ENCODE peak calls at places on chromosomes 4 and X, in five cellular contexts. W, M, H, S and I are unnamed samples.
A peak's percentile ranks its signal among the peaks of the same experiment; 100 is the strongest.

GRCh38 chrX:39012561-39013209 is 211.4 kb downstream of the MID1IP1 start:
- DNase-seq in W (no peak), M (no peak), H (no peak), S (no peak), I (no peak)

GRCh38 chrX:119640621-119641020 is 34.4 kb upstream of the NKRF start:
- DNase-seq in W (no peak), M (no peak), H (no peak), S (no peak), I (peak; percentile 23)

GRCh38 chr4:156805696-156806095 is 165.9 kb downstream of the PDGFC start:
- DNase-seq in W (no peak), M (no peak), H (no peak), S (no peak), I (no peak)

GRCh38 chr4:82352118-82352824 is 21.5 kb downstream of the HNRNPD start:
- DNase-seq in W (no peak), M (no peak), H (no peak), S (no peak), I (no peak)

GRCh38 chrX:49192722-49193328 is 6.7 kb upstream of the PRICKLE3 start:
- DNase-seq in W (peak; percentile 36), M (peak; percentile 45), H (no peak), S (peak; percentile 55), I (peak; percentile 73)

GRCh38 chr4:1981251-1982055 is 27.3 kb downstream of the NELFA start:
- DNase-seq in W (no peak), M (peak; percentile 76), H (no peak), S (peak; percentile 41), I (peak; percentile 63)

GRCh38 chrX:39244146-39244545 is 442.9 kb downstream of the MID1IP1 start:
- DNase-seq in W (no peak), M (no peak), H (no peak), S (no peak), I (no peak)

GRCh38 chrX:15515931-15516330 is 15.3 kb downstream of the BMX start:
- DNase-seq in W (peak; percentile 97), M (peak; percentile 57), H (no peak), S (no peak), I (no peak)

GRCh38 chr4:152223600-152223999 is 312.3 kb downstream of the FBXW7 start:
- DNase-seq in W (no peak), M (no peak), H (no peak), S (no peak), I (no peak)

GRCh38 chr4:6245246-6246169 is 24.1 kb upstream of the WFS1 start:
- DNase-seq in W (no peak), M (no peak), H (no peak), S (no peak), I (no peak)

GRCh38 chr4:123449780-123450179 is 53.2 kb downstream of the SPRY1 start:
- DNase-seq in W (peak; percentile 43), M (no peak), H (peak; percentile 46), S (no peak), I (peak; percentile 62)

GRCh38 chr4:153788064-153788418 is 842 bp downstream of the SFRP2 start:
- DNase-seq in W (no peak), M (no peak), H (no peak), S (no peak), I (no peak)

GRCh38 chrX:77788050-77788449 is 2.0 kb upstream of the ATRX start:
- DNase-seq in W (peak; percentile 42), M (no peak), H (peak; percentile 86), S (peak; percentile 88), I (peak; percentile 46)

GRCh38 chr4:181150173-181150572 is 1093.0 kb upstream of the TENM3 start:
- DNase-seq in W (no peak), M (no peak), H (peak; percentile 6), S (no peak), I (no peak)

GRCh38 chr4:138062929-138063328 is 179.2 kb downstream of the SLC7A11 start:
- DNase-seq in W (peak; percentile 65), M (no peak), H (no peak), S (no peak), I (no peak)

GRCh38 chr4:40199999-40200880 is 3.4 kb downstream of the RHOH start:
- DNase-seq in W (no peak), M (no peak), H (no peak), S (no peak), I (peak; percentile 98)

GRCh38 chr4:56305390-56305789 is 81.9 kb downstream of the AASDH start:
- DNase-seq in W (no peak), M (no peak), H (peak; percentile 10), S (no peak), I (no peak)

GRCh38 chr4:1381181-1381621 is 25.0 kb downstream of the NKX1-1 start:
- DNase-seq in W (no peak), M (no peak), H (no peak), S (no peak), I (no peak)

GRCh38 chr4:4428966-4429875 is 42.3 kb downstream of the NSG1 start:
- DNase-seq in W (no peak), M (no peak), H (no peak), S (no peak), I (no peak)

GRCh38 chr4:161767116-161767515 is 396.7 kb downstream of the FSTL5 start:
- DNase-seq in W (no peak), M (no peak), H (no peak), S (no peak), I (no peak)

GRCh38 chrX:13008189-13008533 is 33.3 kb downstream of the TMSB4X start:
- DNase-seq in W (no peak), M (no peak), H (no peak), S (no peak), I (peak; percentile 61)

GRCh38 chrX:11533211-11533651 is 132.5 kb downstream of the ARHGAP6 start:
- DNase-seq in W (peak; percentile 67), M (peak; percentile 56), H (peak; percentile 68), S (peak; percentile 83), I (peak; percentile 73)

GRCh38 chr4:89835413-89835812 is 1.5 kb downstream of the SNCA start:
- DNase-seq in W (no peak), M (no peak), H (no peak), S (no peak), I (no peak)

GRCh38 chr4:26717332-26717731 is 133.4 kb downstream of the TBC1D19 start:
- DNase-seq in W (peak; percentile 8), M (no peak), H (no peak), S (no peak), I (peak; percentile 19)

GRCh38 chr4:6720202-6720699 is 4.3 kb downstream of the BLOC1S4 start:
- DNase-seq in W (peak; percentile 60), M (peak; percentile 87), H (peak; percentile 62), S (peak; percentile 62), I (peak; percentile 86)

GRCh38 chr4:174882317-174882992 is 35.7 kb upstream of the ADAM29 start:
- DNase-seq in W (no peak), M (no peak), H (no peak), S (no peak), I (no peak)

GRCh38 chr4:154044118-154044517 is 255.2 kb upstream of the SFRP2 start:
- DNase-seq in W (no peak), M (no peak), H (no peak), S (no peak), I (no peak)

GRCh38 chr4:142961866-142962265 is 115.8 kb upstream of the INPP4B start:
- DNase-seq in W (no peak), M (no peak), H (no peak), S (no peak), I (peak; percentile 61)

GRCh38 chr4:35151816-35152572 is 1092.3 kb downstream of the ARAP2 start:
- DNase-seq in W (no peak), M (peak; percentile 19), H (peak; percentile 32), S (peak; percentile 29), I (peak; percentile 48)
- TF ChIP-seq CTCF in W (no peak), M (no peak), H (peak; percentile 66), S (peak; percentile 26), I (peak; percentile 78)

GRCh38 chr4:48483006-48483776 is at the start of gene SLC10A4:
- DNase-seq in W (no peak), M (peak; percentile 85), H (no peak), S (peak; percentile 6), I (peak; percentile 48)
- TF ChIP-seq MYC in W (no peak), M (peak; percentile 16), H (no peak), S (no peak), I (no peak)

GRCh38 chrX:19758536-19758935 is 128.9 kb downstream of the SH3KBP1 start:
- DNase-seq in W (no peak), M (no peak), H (peak; percentile 26), S (no peak), I (peak; percentile 89)
- TF ChIP-seq POLR2A in W (no peak), M (no peak), H (no peak), S (no peak), I (no peak)

GRCh38 chr4:103032575-103032974 is 13.1 kb upstream of the SLC9B1 start:
- DNase-seq in W (peak; percentile 6), M (peak; percentile 46), H (peak; percentile 52), S (peak; percentile 56), I (peak; percentile 75)
- TF ChIP-seq CTCF in W (peak; percentile 39), M (peak; percentile 78), H (peak; percentile 74), S (peak; percentile 32), I (peak; percentile 68)